ENCODE peak calls at places on chromosomes 12 and 14, in seven cellular contexts. J is SW 1271, U is neural progenitor cell, S is LHCN-M2, I is fibroblast of pulmonary artery, G is kidney glomerular epithelial cell, X is fibroblast of the conjunctiva. R is an unnamed sample.

GRCh38 chr14:50531595-50532501 is 521 bp downstream of the MAP4K5 start:
- DNase-seq in U (peak), G (peak), X (no peak), J (no peak), I (peak), S (peak), R (peak)

GRCh38 chr12:132154941-132155770 is 10.9 kb downstream of the NOC4L start:
- DNase-seq in I (peak), J (no peak), U (peak), G (no peak), S (no peak), X (no peak), R (no peak)

GRCh38 chr14:96711559-96712267 is 85.5 kb upstream of the VRK1 start:
- DNase-seq in X (no peak), U (no peak), J (no peak), I (no peak), S (no peak), G (no peak), R (no peak)

GRCh38 chr14:95387826-95388445 is 68.2 kb upstream of the CLMN start:
- DNase-seq in X (no peak), S (peak), I (no peak), U (no peak), G (no peak), J (no peak), R (no peak)

GRCh38 chr14:74905595-74906142 is 17.4 kb downstream of the RPS6KL1 start:
- DNase-seq in I (peak), G (peak), U (peak), S (peak), X (peak), J (no peak), R (peak)

GRCh38 chr14:58992935-58993334 is 195.5 kb upstream of the DAAM1 start:
- DNase-seq in J (no peak), G (no peak), U (no peak), I (no peak), S (no peak), X (no peak), R (no peak)

GRCh38 chr12:2114071-2114470 is 61.3 kb downstream of the CACNA1C start:
- DNase-seq in S (no peak), J (no peak), G (no peak), I (no peak), X (no peak), U (no peak), R (no peak)

GRCh38 chr12:14258468-14258947 is 107.0 kb upstream of the ATF7IP start:
- DNase-seq in I (no peak), U (peak), J (no peak), S (no peak), X (no peak), G (no peak), R (no peak)

GRCh38 chr14:24139272-24139934 is 2.0 kb downstream of the EMC9 start:
- DNase-seq in G (no peak), S (no peak), J (no peak), U (no peak), I (no peak), X (no peak), R (no peak)

GRCh38 chr14:106657460-106657859 is 1131.1 kb downstream of the TMEM121 start:
- DNase-seq in J (no peak), U (no peak), S (no peak), X (no peak), G (no peak), I (no peak), R (peak)

GRCh38 chr12:109020750-109021380 is at the start of gene SVOP:
- DNase-seq in G (peak), S (peak), I (peak), X (peak), U (peak), J (no peak), R (no peak)

GRCh38 chr12:8455727-8456360 is at the start of gene CLEC6A:
- DNase-seq in U (no peak), X (no peak), I (no peak), J (no peak), S (no peak), G (no peak), R (no peak)

GRCh38 chr12:84814664-84815245 is 97.8 kb downstream of the SLC6A15 start:
- DNase-seq in J (no peak), I (no peak), U (no peak), S (peak), X (no peak), G (no peak), R (no peak)

GRCh38 chr14:51999084-51999483 is 9.7 kb downstream of the RTRAF start:
- DNase-seq in J (no peak), S (peak), I (peak), U (no peak), X (peak), G (no peak), R (no peak)

GRCh38 chr14:104632781-104633180 is 28.2 kb upstream of the TMEM179 start:
- DNase-seq in S (no peak), U (no peak), J (no peak), G (no peak), X (no peak), I (no peak), R (peak)

GRCh38 chr14:69615471-69616407 is 4.3 kb downstream of the SUSD6 start:
- DNase-seq in I (peak), U (no peak), G (peak), X (peak), J (no peak), S (peak), R (peak)

GRCh38 chr14:30443368-30444007 is 115.5 kb upstream of the G2E3 start:
- DNase-seq in U (peak), J (no peak), G (peak), I (peak), S (peak), X (peak), R (peak)

GRCh38 chr12:124715121-124715990 is 147.9 kb upstream of the NCOR2 start:
- DNase-seq in I (no peak), S (peak), U (no peak), J (no peak), X (no peak), G (no peak), R (no peak)

GRCh38 chr12:5984873-5985272 is 39.8 kb upstream of the ANO2 start:
- DNase-seq in U (no peak), G (no peak), S (no peak), X (no peak), J (no peak), I (no peak), R (no peak)

GRCh38 chr12:71719647-71720370 is 33.9 kb downstream of the TMEM19 start:
- DNase-seq in S (no peak), G (no peak), X (no peak), U (no peak), I (no peak), J (no peak), R (no peak)

GRCh38 chr14:92105845-92106094 is 612 bp downstream of the ATXN3 start:
- DNase-seq in U (no peak), G (no peak), X (peak), S (no peak), I (peak), J (no peak), R (no peak)

GRCh38 chr14:20846560-20846959 is 43.9 kb upstream of the RNASE1 start:
- DNase-seq in U (no peak), S (no peak), J (no peak), X (no peak), G (no peak), I (no peak), R (no peak)

GRCh38 chr12:61896436-61896835 is 363.8 kb upstream of the USP15 start:
- DNase-seq in J (no peak), I (no peak), U (no peak), X (no peak), S (no peak), G (no peak), R (no peak)

GRCh38 chr12:126338031-126338441 is 1272.8 kb downstream of the AACS start:
- DNase-seq in X (no peak), J (no peak), U (no peak), G (no peak), S (no peak), I (peak), R (no peak)

GRCh38 chr14:75301666-75302325 is 23.2 kb downstream of the FOS start:
- DNase-seq in I (peak), J (no peak), G (peak), X (no peak), U (no peak), S (peak), R (no peak)

GRCh38 chr14:96362071-96362964 is 823 bp downstream of the ATG2B start:
- DNase-seq in S (peak), U (peak), G (peak), J (peak), X (peak), I (peak), R (peak)

GRCh38 chr12:124142395-124143005 is 152.4 kb upstream of the RFLNA start:
- DNase-seq in X (no peak), U (no peak), J (no peak), G (no peak), S (no peak), I (no peak), R (no peak)

GRCh38 chr14:46377305-46377704 is 274.3 kb downstream of the RPL10L start:
- DNase-seq in X (no peak), I (no peak), U (no peak), G (no peak), S (no peak), J (no peak), R (no peak)

GRCh38 chr14:66662374-66662773 is 154.4 kb downstream of the GPHN start:
- DNase-seq in X (no peak), J (no peak), S (no peak), G (peak), U (peak), I (peak), R (no peak)

GRCh38 chr14:22570132-22570949 is 18.7 kb downstream of the DAD1 start:
- DNase-seq in J (peak), I (peak), U (peak), G (peak), X (peak), S (peak), R (peak)

GRCh38 chr12:48852734-48853168 is 788 bp upstream of the DDX23 start:
- DNase-seq in U (peak), J (no peak), G (no peak), I (no peak), S (peak), X (no peak), R (no peak)

GRCh38 chr12:116620085-116620734 is 61.0 kb downstream of the MAP1LC3B2 start:
- DNase-seq in G (no peak), I (no peak), X (no peak), U (no peak), J (no peak), S (no peak), R (no peak)

GRCh38 chr12:132285991-132286681 is 43.3 kb downstream of the GALNT9 start:
- DNase-seq in I (peak), U (peak), X (peak), J (no peak), S (peak), G (peak), R (no peak)

GRCh38 chr12:131745706-131746105 is 34.8 kb downstream of the SFSWAP start:
- DNase-seq in I (no peak), J (no peak), U (no peak), G (no peak), S (no peak), X (no peak), R (no peak)

GRCh38 chr12:63302269-63302940 is 151.4 kb upstream of the AVPR1A start:
- DNase-seq in U (no peak), J (no peak), X (no peak), G (no peak), I (no peak), S (no peak), R (no peak)

R was measured in GM13977.